ENCODE peak calls at places on chromosomes 7 and 10, in eight cellular contexts. A is NCI-H2171; Z is central memory CD8-positive, alpha-beta T cell; P is sigmoid colon; S is NCI-H510A; W is stimulated activated CD8-positive, alpha-beta memory T cell treated with anti-CD3 and anti-CD28 coated beads, Interleukin-15, amount 100 ng/mL, for 24 hours; J is Daoy; Y is esophagus muscularis mucosa. I is an unnamed sample.

GRCh38 chr10:43749145-43749576 is 100.5 kb upstream of the ZNF32 start:
- DNase-seq in W (no peak), Y (no peak), S (no peak), J (no peak), Z (no peak), P (no peak), A (no peak), I (no peak)

GRCh38 chr7:127983804-127984332 is 47.4 kb downstream of the LRRC4 start:
- DNase-seq in Z (no peak), W (no peak), S (no peak), Y (no peak), J (peak), A (no peak), P (no peak), I (peak)

GRCh38 chr7:94266278-94266677 is 128.4 kb upstream of the COL1A2 start:
- DNase-seq in J (no peak), P (no peak), W (no peak), S (no peak), A (no peak), Z (no peak), Y (no peak), I (no peak)

GRCh38 chr10:117133273-117134083 is 4.6 kb downstream of the VAX1 start:
- DNase-seq in A (no peak), Y (no peak), J (peak), W (no peak), Z (no peak), S (no peak), P (no peak), I (no peak)

GRCh38 chr10:77669892-77670291 is 32.3 kb upstream of the KCNMA1 start:
- DNase-seq in W (no peak), Y (no peak), J (no peak), P (no peak), S (no peak), A (no peak), Z (no peak), I (peak)

GRCh38 chr10:58177362-58177947 is 90.2 kb downstream of the IPMK start:
- DNase-seq in J (no peak), S (no peak), Y (no peak), P (no peak), Z (no peak), W (no peak), A (no peak), I (peak)

GRCh38 chr10:13788320-13788600 is 201.5 kb downstream of the PRPF18 start:
- DNase-seq in Z (no peak), S (no peak), A (no peak), J (peak), Y (no peak), W (no peak), P (no peak), I (peak)

GRCh38 chr10:122142652-122143237 is 128.4 kb upstream of the BTBD16 start:
- DNase-seq in A (no peak), Y (no peak), W (peak), S (no peak), P (no peak), Z (no peak), J (no peak), I (peak)

GRCh38 chr7:135193615-135194081 is 17.7 kb downstream of the WDR91 start:
- DNase-seq in Y (no peak), Z (no peak), W (no peak), A (no peak), J (peak), S (no peak), P (no peak), I (peak)

GRCh38 chr10:25694976-25695375 is 239.1 kb upstream of the MYO3A start:
- DNase-seq in Z (no peak), S (no peak), A (no peak), Y (no peak), J (no peak), W (no peak), P (no peak), I (no peak)

GRCh38 chr7:17118412-17118811 is 180.0 kb upstream of the AHR start:
- DNase-seq in Z (no peak), A (no peak), Y (no peak), J (no peak), P (no peak), W (no peak), S (no peak), I (no peak)

GRCh38 chr7:63041786-63042185 is 956.9 kb upstream of the ZNF722 start:
- DNase-seq in J (no peak), W (no peak), Y (no peak), P (no peak), S (no peak), A (no peak), Z (no peak), I (no peak)

GRCh38 chr7:46206474-46207060 is 285.5 kb upstream of the IGFBP3 start:
- DNase-seq in S (no peak), J (peak), A (no peak), Z (no peak), P (no peak), W (no peak), Y (no peak), I (no peak)

GRCh38 chr10:32000937-32001336 is 55.3 kb downstream of the KIF5B start:
- DNase-seq in Y (no peak), Z (no peak), J (no peak), P (no peak), W (no peak), S (no peak), A (no peak), I (peak)

GRCh38 chr10:108523016-108523415 is 1358.5 kb upstream of the SORCS1 start:
- DNase-seq in Z (no peak), P (no peak), W (no peak), J (no peak), S (no peak), Y (no peak), A (no peak), I (no peak)

GRCh38 chr7:96649981-96650380 is 59.7 kb downstream of the SEM1 start:
- DNase-seq in P (no peak), S (no peak), Z (no peak), A (no peak), W (no peak), J (no peak), Y (no peak), I (no peak)

I was measured in EL.